ENCODE peak calls at places on chromosome 21, in ten cellular contexts. E is stomach, I is uterus, K is heart left ventricle, W is adrenal gland, L is IMR-90, H is spleen, V is A549, F is suprapubic skin, B is esophagus squamous epithelium. M is an unnamed sample. For H3K9me3, the result is how much of the 10 kb centered on the place peaks cover.

GRCh38 chr21:38350681-38351080 is 93.9 kb downstream of the KCNJ15 start:
- DNase-seq in E (no peak), I (no peak), K (no peak), W (peak), L (no peak), H (no peak), V (no peak), F (peak), B (no peak), M (no peak)

GRCh38 chr21:38721055-38721454 is 84.7 kb upstream of the ETS2 start:
- DNase-seq in E (no peak), I (no peak), K (no peak), W (no peak), L (no peak), H (no peak), V (no peak), F (no peak), B (no peak), M (no peak)

GRCh38 chr21:42503711-42504110 is 7.7 kb upstream of the RSPH1 start:
- DNase-seq in E (no peak), I (no peak), K (no peak), W (no peak), L (no peak), H (no peak), V (no peak), F (no peak), B (no peak), M (no peak)

GRCh38 chr21:39025198-39025597 is 158.1 kb downstream of the PSMG1 start:
- DNase-seq in E (no peak), I (no peak), K (no peak), W (no peak), L (no peak), H (no peak), V (no peak), F (no peak), B (no peak), M (no peak)

GRCh38 chr21:42317341-42317741 is 2.1 kb upstream of the TFF3 start:
- DNase-seq in E (no peak), I (no peak), K (no peak), W (no peak), L (no peak), H (no peak), V (no peak), F (no peak), B (no peak), M (no peak)

GRCh38 chr21:38824124-38824822 is 18.5 kb downstream of the ETS2 start:
- DNase-seq in E (no peak), I (no peak), K (no peak), W (peak), L (peak), H (no peak), V (no peak), F (no peak), B (no peak), M (no peak)

GRCh38 chr21:40685121-40685630 is 161.8 kb downstream of the DSCAM start:
- DNase-seq in E (no peak), I (no peak), K (peak), W (no peak), L (no peak), H (no peak), V (no peak), F (no peak), B (no peak), M (no peak)

GRCh38 chr21:39924577-39925308 is 57.5 kb downstream of the PCP4 start:
- DNase-seq in E (no peak), I (no peak), K (no peak), W (no peak), L (no peak), H (no peak), V (no peak), F (no peak), B (no peak), M (no peak)

GRCh38 chr21:20971296-20971921 is 26.8 kb upstream of the NCAM2 start:
- DNase-seq in E (no peak), I (no peak), K (no peak), W (peak), L (peak), H (no peak), V (no peak), F (no peak), B (no peak), M (peak)

GRCh38 chr21:38136201-38136600 is 120.6 kb upstream of the KCNJ15 start:
- DNase-seq in E (no peak), I (no peak), K (no peak), W (no peak), L (peak), H (no peak), V (no peak), F (no peak), B (no peak), M (no peak)

GRCh38 chr21:29155118-29155932 is 24.9 kb downstream of the MAP3K7CL start:
- DNase-seq in E (no peak), I (peak), K (peak), W (no peak), L (peak), H (no peak), V (no peak), F (no peak), B (no peak), M (peak)

GRCh38 chr21:28737671-28738279 is 254.9 kb downstream of the LTN1 start:
- DNase-seq in E (no peak), I (no peak), K (no peak), W (no peak), L (peak), H (no peak), V (no peak), F (no peak), B (no peak), M (no peak)

GRCh38 chr21:16198546-16198945 is 468.8 kb downstream of the USP25 start:
- DNase-seq in E (no peak), I (no peak), K (no peak), W (no peak), L (no peak), H (no peak), V (no peak), F (no peak), B (no peak), M (no peak)

GRCh38 chr21:37341254-37341960 is 25.2 kb upstream of the DYRK1A start:
- DNase-seq in E (no peak), I (no peak), K (no peak), W (no peak), L (peak), H (no peak), V (no peak), F (no peak), B (no peak), M (no peak)

GRCh38 chr21:14977814-14978213 is 87.0 kb downstream of the NRIP1 start:
- DNase-seq in E (no peak), I (no peak), K (no peak), W (no peak), L (no peak), H (no peak), V (no peak), F (no peak), B (no peak), M (no peak)

GRCh38 chr21:35705888-35706287 is 354.4 kb downstream of the SETD4 start:
- DNase-seq in E (no peak), I (no peak), K (no peak), W (no peak), L (no peak), H (no peak), V (no peak), F (no peak), B (no peak), M (no peak)

GRCh38 chr21:14554948-14555347 is 8.8 kb upstream of the SAMSN1 start:
- DNase-seq in E (no peak), I (no peak), K (no peak), W (no peak), L (no peak), H (no peak), V (no peak), F (no peak), B (no peak), M (no peak)

GRCh38 chr21:45874716-45875415 is 106.7 kb upstream of the COL6A1 start:
- DNase-seq in E (peak), I (peak), K (no peak), W (peak), L (peak), H (peak), V (no peak), F (no peak), B (no peak), M (no peak)

GRCh38 chr21:29130234-29130993 is at the start of gene MAP3K7CL:
- DNase-seq in E (no peak), I (peak), K (peak), W (peak), L (peak), H (no peak), V (no peak), F (peak), B (no peak), M (peak)

GRCh38 chr21:35207322-35207721 is 158.2 kb upstream of the RUNX1 start:
- DNase-seq in E (no peak), I (no peak), K (no peak), W (no peak), L (no peak), H (no peak), V (no peak), F (no peak), B (no peak), M (no peak)

GRCh38 chr21:41322496-41323382 is 6.1 kb downstream of the FAM3B start:
- DNase-seq in E (no peak), I (no peak), K (no peak), W (no peak), L (no peak), H (no peak), V (no peak), F (no peak), B (no peak), M (no peak)

GRCh38 chr21:29192999-29193563 is 62.6 kb downstream of the MAP3K7CL start:
- DNase-seq in E (no peak), I (no peak), K (peak), W (no peak), L (no peak), H (no peak), V (no peak), F (no peak), B (no peak), M (no peak)

GRCh38 chr21:15212214-15212613 is 147.4 kb upstream of the NRIP1 start:
- DNase-seq in E (no peak), I (no peak), K (no peak), W (no peak), L (no peak), H (no peak), V (no peak), F (no peak), B (no peak), M (no peak)

GRCh38 chr21:38822754-38823374 is 17.1 kb downstream of the ETS2 start:
- DNase-seq in E (no peak), I (no peak), K (no peak), W (no peak), L (no peak), H (no peak), V (no peak), F (no peak), B (no peak), M (no peak)

GRCh38 chr21:36478941-36479340 is 981 bp downstream of the CLDN14 start:
- DNase-seq in E (no peak), I (no peak), K (no peak), W (no peak), L (no peak), H (peak), V (peak), F (no peak), B (no peak), M (no peak)

GRCh38 chr21:42309753-42310213 is 5.4 kb downstream of the TFF3 start:
- DNase-seq in E (peak), I (no peak), K (peak), W (peak), L (peak), H (peak), V (peak), F (peak), B (no peak), M (no peak)

DNA sequence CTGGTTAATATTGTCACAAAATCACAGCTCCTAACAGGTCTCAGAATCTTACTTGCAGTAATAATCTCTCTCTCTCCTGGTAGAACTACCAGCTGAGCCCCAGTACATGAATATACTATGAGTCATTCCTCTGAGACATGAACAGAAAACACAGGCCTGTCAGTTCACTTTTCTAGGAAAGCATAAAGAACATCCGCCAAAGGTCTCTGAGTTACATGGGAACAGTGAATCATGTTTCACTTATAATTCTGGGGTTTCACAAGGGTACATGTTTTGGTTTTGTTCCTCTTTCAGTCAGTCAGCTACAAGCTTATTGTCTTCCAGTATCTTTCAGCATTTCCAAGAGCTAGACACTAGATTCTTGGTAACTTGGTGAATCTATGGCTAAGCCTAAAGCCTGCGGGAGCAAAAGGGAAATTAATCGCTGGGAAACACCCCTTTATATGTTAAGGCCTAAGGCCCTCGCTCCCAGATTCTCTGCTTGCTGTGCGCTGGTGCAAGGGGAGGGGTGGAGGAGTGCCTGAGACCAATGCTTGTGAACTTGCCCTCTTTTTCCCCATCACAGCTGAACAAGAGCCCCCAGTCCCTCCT is 31.7 kb downstream of the IFNGR2 start:
- DNase-seq in E (no peak), I (no peak), K (no peak), W (peak), L (peak), H (no peak), V (peak), F (no peak), B (no peak), M (peak)
- TF ChIP-seq POLR2A in E (no peak), I (no peak), K (no peak), W (no peak), L (peak), H (no peak), V (no peak), F (no peak), B (no peak), M (no peak)

DNA sequence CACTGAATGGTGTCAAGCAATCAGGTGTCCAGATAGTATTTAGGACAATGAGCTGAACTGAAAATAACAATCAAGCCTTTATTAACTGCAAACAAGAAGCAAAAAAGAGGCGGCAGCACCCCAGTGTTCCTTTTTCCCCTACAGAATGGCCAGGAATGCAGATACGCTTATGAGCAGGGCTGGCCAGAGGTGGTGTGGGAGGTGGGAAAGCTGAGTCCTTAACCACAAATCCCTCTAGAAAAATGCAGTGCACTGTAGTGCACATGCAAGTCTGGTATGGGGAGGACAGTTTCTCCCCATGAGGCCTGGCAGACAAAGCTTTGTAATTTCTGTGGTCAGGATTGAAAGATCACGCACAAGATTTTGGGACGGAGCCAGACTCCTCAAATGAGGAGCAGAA is 10.7 kb upstream of the IFNAR1 start:
- DNase-seq in E (no peak), I (no peak), K (no peak), W (no peak), L (no peak), H (no peak), V (no peak), F (no peak), B (no peak), M (no peak)
- H3K9me3 ChIP-seq in E (under half), I (under half), K (under half), W (under half), L (under half), H (under half), V (under half), F (under half), B (under half), M (under half)

DNA sequence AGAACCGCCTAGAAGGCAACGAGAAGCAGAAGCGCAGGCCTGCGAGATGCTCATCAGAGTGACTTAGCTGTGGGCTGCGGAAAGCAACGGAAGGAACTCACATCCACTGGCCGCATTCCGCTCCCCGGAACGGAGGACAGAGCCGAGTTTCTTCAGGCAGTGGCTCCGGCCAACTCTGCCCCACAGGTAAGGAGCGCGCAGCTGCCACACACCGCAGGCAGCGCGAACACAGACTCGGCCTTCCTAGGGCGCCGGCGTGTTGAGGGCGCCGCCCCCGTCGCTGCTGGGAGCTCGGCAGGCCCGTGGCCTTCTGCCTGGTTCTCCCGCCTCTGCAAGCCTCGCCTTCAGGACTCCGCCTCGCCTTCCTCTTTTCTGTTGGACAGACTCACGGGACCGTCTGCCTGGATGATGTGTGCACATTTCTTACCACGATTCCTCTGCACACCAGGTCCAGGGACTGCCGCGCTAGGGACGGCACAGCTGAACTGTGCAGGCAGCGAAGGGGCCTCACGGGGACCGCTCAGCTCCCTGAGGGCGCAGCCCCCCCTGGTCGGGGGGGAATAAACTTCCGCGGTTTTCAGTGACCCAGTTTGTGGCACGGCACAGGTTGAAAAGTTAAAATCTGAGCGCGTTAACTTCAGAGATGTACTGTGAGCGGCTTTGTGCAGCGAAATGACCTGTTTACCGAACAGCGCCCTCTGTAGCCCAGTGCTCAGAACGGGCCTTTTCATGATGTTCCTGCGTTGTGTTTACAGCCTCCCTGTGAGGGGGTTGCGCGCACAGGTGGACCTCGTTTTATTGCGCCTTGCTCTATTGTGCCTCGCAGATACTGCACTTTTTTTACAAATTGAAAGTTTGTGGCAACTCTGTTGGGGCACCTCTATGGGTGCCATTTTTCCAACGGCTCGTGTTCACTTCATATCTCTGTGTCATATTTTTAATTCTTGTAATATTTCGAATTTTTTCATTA is 15.8 kb downstream of the TCP10L start:
- DNase-seq in E (peak), I (peak), K (peak), W (peak), L (peak), H (peak), V (peak), F (peak), B (no peak), M (peak)
- TF ChIP-seq POLR2A in E (no peak), I (peak), K (peak), W (peak), L (no peak), H (no peak), V (peak), F (no peak), B (no peak), M (no peak)

GRCh38 chr21:34166468-34166867 is 93.1 kb downstream of the MRPS6 start:
- DNase-seq in E (no peak), I (no peak), K (no peak), W (no peak), L (no peak), H (no peak), V (no peak), F (no peak), B (no peak), M (no peak)
- H3K9me3 ChIP-seq in E (half or more), I (under half), K (under half), W (under half), L (under half), H (half or more), V (under half), F (under half), B (half or more), M (half or more)

DNA sequence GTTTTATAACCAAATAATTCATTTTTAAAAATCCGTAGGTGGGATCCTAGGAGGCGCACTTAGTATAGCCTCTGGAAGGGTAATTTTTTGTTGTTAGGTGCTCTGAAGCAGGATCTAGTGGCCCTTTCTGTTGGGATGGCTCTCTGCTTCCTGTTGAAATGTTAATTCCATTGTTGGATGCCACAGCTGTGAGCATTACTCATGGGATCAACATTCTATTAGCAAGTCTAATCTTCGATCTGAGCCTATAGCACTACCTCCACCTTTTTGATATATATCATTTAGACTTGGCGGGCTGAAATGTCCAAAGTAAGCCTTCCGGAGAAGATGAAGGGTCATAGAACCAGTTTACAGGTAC is 1.3 kb downstream of the CXADR start:
- DNase-seq in E (no peak), I (no peak), K (no peak), W (no peak), L (no peak), H (no peak), V (no peak), F (no peak), B (no peak), M (no peak)
- TF ChIP-seq POLR2A in E (no peak), I (no peak), K (no peak), W (no peak), L (no peak), H (no peak), V (no peak), F (no peak), B (no peak), M (no peak)

GRCh38 chr21:30234050-30234449 is 18.2 kb upstream of the CLDN8 start:
- DNase-seq in E (no peak), I (no peak), K (no peak), W (no peak), L (no peak), H (no peak), V (no peak), F (no peak), B (no peak), M (no peak)

GRCh38 chr21:30233228-30233627 is 17.3 kb upstream of the CLDN8 start:
- DNase-seq in E (no peak), I (no peak), K (no peak), W (no peak), L (no peak), H (no peak), V (no peak), F (no peak), B (no peak), M (no peak)

GRCh38 chr21:30233636-30234035 is 17.7 kb upstream of the CLDN8 start:
- DNase-seq in E (no peak), I (no peak), K (no peak), W (no peak), L (no peak), H (no peak), V (no peak), F (no peak), B (no peak), M (no peak)

GRCh38 chr21:30232011-30232410 is 16.1 kb upstream of the CLDN8 start:
- DNase-seq in E (no peak), I (no peak), K (no peak), W (no peak), L (no peak), H (no peak), V (no peak), F (no peak), B (no peak), M (no peak)

GRCh38 chr21:30234643-30235042 is 18.7 kb upstream of the CLDN8 start:
- DNase-seq in E (no peak), I (no peak), K (no peak), W (no peak), L (no peak), H (no peak), V (no peak), F (no peak), B (no peak), M (no peak)
- H3K9me3 ChIP-seq in E (under half), I (under half), K (under half), W (under half), L (under half), H (under half), V (under half), F (under half), B (under half), M (under half)

GRCh38 chr21:27674037-27674436 is 707.1 kb upstream of the ADAMTS5 start:
- DNase-seq in E (no peak), I (no peak), K (no peak), W (no peak), L (peak), H (no peak), V (no peak), F (no peak), B (no peak), M (no peak)

GRCh38 chr21:27681841-27682240 is 715.0 kb upstream of the ADAMTS5 start:
- DNase-seq in E (no peak), I (no peak), K (no peak), W (no peak), L (peak), H (no peak), V (no peak), F (no peak), B (no peak), M (no peak)

GRCh38 chr21:27681038-27681437 is 714.1 kb upstream of the ADAMTS5 start:
- DNase-seq in E (no peak), I (no peak), K (no peak), W (no peak), L (peak), H (no peak), V (no peak), F (no peak), B (no peak), M (no peak)

GRCh38 chr21:27677547-27677946 is 710.7 kb upstream of the ADAMTS5 start:
- DNase-seq in E (no peak), I (no peak), K (no peak), W (no peak), L (no peak), H (no peak), V (no peak), F (no peak), B (no peak), M (no peak)

GRCh38 chr21:27678511-27678910 is 711.6 kb upstream of the ADAMTS5 start:
- DNase-seq in E (no peak), I (no peak), K (no peak), W (no peak), L (no peak), H (no peak), V (no peak), F (no peak), B (no peak), M (no peak)
- TF ChIP-seq POLR2A in E (no peak), I (no peak), K (no peak), W (no peak), L (no peak), H (no peak), V (no peak), F (no peak), B (no peak), M (no peak)

M was measured in tibial nerve.